ENCODE peak calls at places on chromosome X, in four cellular contexts. O is hepatocyte, A is mammary epithelial cell, L is SK-N-SH. G is an unnamed sample.

GRCh38 chrX:41553688-41554087 is 106.5 kb downstream of the NYX start:
- DNase-seq in O (no peak), A (no peak), L (no peak), G (no peak)

GRCh38 chrX:139201924-139202323 is 328.6 kb upstream of the F9 start:
- DNase-seq in O (no peak), A (no peak), L (no peak), G (no peak)

GRCh38 chrX:17414839-17415238 is 39.8 kb downstream of the NHS start:
- DNase-seq in O (peak), A (no peak), L (no peak), G (no peak)

GRCh38 chrX:140672840-140673731 is 36.5 kb upstream of the LINC00632 start:
- DNase-seq in O (peak), A (no peak), L (no peak), G (no peak)

GRCh38 chrX:23557070-23557469 is 110.2 kb upstream of the PRDX4 start:
- DNase-seq in O (no peak), A (no peak), L (no peak), G (no peak)

GRCh38 chrX:150697641-150698040 is 4.4 kb downstream of the MTMR1 start:
- DNase-seq in O (no peak), A (no peak), L (no peak), G (no peak)

GRCh38 chrX:46209037-46209436 is 336.2 kb downstream of the ZNF674 start:
- DNase-seq in O (no peak), A (no peak), L (no peak), G (peak)

GRCh38 chrX:107775000-107775733 is 420 bp downstream of the TSC22D3 start:
- DNase-seq in O (peak), A (no peak), L (no peak), G (no peak)

GRCh38 chrX:143854006-143854405 is 29.9 kb upstream of the UBE2NL start:
- DNase-seq in O (no peak), A (peak), L (no peak), G (no peak)

GRCh38 chrX:40570346-40571093 is 10.2 kb upstream of the ATP6AP2 start:
- DNase-seq in O (no peak), A (no peak), L (no peak), G (no peak)

GRCh38 chrX:72269671-72270251 is 7.3 kb downstream of the RPS4X start:
- DNase-seq in O (no peak), A (peak), L (no peak), G (no peak)

GRCh38 chrX:123215397-123216089 is 31.5 kb downstream of the GRIA3 start:
- DNase-seq in O (no peak), A (no peak), L (no peak), G (no peak)

GRCh38 chrX:45709381-45709780 is 508.7 kb upstream of the DIPK2B start:
- DNase-seq in O (no peak), A (peak), L (no peak), G (no peak)

GRCh38 chrX:38986586-38986985 is 185.3 kb downstream of the MID1IP1 start:
- DNase-seq in O (no peak), A (no peak), L (no peak), G (no peak)

GRCh38 chrX:43998374-43998773 is 25.2 kb upstream of the NDP start:
- DNase-seq in O (no peak), A (peak), L (no peak), G (no peak)

DNA sequence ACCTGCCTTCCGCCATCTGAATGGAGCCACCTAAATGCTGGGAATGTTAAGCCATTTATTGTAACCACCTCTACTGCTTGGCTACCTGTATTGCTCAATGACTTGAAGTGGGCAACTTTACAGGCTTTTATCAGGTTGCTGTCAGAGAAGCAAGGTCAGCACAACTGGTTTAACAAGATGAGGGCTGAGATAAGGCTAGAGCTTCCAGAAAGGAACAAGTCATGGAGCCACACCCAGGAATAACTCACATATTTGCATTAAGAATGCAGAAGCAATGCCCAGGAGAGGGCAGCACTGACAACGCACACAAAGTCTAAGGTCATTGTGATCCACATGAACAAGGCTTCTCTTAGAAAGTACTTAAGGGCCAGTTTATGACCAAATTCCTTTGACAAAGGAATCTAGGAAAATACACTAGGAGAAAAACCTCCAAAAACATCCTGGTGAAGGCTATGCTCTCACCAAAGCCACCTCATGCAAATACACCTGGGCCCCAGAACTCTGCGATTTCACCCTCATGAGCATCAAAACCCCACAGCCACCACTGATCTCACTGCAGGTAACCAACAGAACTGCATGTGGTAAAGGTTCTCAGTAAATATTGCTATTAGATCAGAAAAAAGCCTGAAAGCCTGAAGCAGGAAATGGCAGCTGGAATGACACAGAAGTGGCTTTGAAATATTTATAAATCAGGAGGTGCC is 15.0 kb upstream of the STS start:
- DNase-seq in O (peak), A (peak), L (no peak), G (peak)
- H2AFZ ChIP-seq in O (peak), A (no peak), L (no peak), G (no peak)

DNA sequence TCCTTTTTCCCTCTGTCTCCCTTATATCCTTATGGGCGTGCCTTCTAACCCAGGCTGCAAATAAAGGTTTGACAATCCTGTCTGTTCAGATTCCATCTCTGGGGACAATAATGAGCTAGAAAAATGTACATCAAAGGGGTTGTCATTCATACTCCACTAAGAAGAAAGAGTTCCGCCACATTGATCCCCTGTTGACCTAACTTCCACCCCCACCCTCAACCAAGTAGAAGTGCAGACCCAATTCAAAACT is 541 bp upstream of the GABRA3 start:
- DNase-seq in O (no peak), A (no peak), L (no peak), G (peak)
- H2AFZ ChIP-seq in O (no peak), A (no peak), L (no peak), G (no peak)

DNA sequence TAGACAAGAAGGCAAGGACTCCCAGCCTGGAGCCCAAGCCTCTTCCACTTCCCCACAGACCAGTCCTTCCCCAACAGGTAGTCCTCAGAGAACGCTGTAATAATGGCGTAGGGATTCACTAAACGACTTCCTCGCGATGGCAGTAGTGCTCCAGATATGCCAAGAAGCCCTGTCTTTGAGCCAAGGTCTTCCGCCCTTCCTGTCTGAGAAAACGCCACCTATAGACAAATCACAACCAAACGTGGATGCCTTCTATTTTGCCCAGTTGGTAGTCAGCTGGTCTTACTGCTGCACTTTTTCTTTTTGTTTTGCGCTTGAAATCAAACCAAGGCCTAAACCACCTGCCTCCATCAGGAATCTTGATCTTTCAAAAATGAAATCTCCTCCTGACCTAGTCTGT is 203.3 kb downstream of the OR13H1 start:
- DNase-seq in O (no peak), A (peak), L (peak), G (peak)
- H2AFZ ChIP-seq in O (no peak), A (peak), L (peak), G (no peak)

GRCh38 chrX:136652822-136653723 is 5.1 kb downstream of the CD40LG start:
- DNase-seq in O (no peak), A (peak), L (no peak), G (no peak)
- H2AFZ ChIP-seq in O (no peak), A (no peak), L (no peak), G (no peak)